ENCODE peak calls at places on chromosome 19, in five cellular contexts. One of them, this sample, is unnamed.

GRCh38 chr19:19750842-19751790 is 18.2 kb upstream of the ZNF14 start:
- DNase-seq in B cell: no peak
- DNase-seq in HTR-8/SVneo: no peak
- DNase-seq in iris pigment epithelial cell: no peak
- DNase-seq in left colon: no peak
- DNase-seq in this sample: no peak

GRCh38 chr19:22600690-22601648 is 33.2 kb upstream of the ZNF492 start:
- DNase-seq in B cell: no peak
- DNase-seq in HTR-8/SVneo: no peak
- DNase-seq in iris pigment epithelial cell: no peak
- DNase-seq in left colon: no peak
- DNase-seq in this sample: no peak

GRCh38 chr19:48569814-48570213 is 17.8 kb downstream of the SULT2B1 start:
- DNase-seq in B cell: no peak
- DNase-seq in HTR-8/SVneo: no peak
- DNase-seq in iris pigment epithelial cell: peak; percentile 55
- DNase-seq in left colon: no peak
- DNase-seq in this sample: peak; percentile 39

GRCh38 chr19:45952691-45953505 is 20.8 kb downstream of the NOVA2 start:
- DNase-seq in B cell: peak; percentile 58
- DNase-seq in HTR-8/SVneo: peak; percentile 66
- DNase-seq in iris pigment epithelial cell: peak; percentile 27
- DNase-seq in left colon: no peak
- DNase-seq in this sample: peak; percentile 58

GRCh38 chr19:54521022-54521859 is 18.6 kb downstream of the LAIR2 start:
- DNase-seq in B cell: no peak
- DNase-seq in HTR-8/SVneo: no peak
- DNase-seq in iris pigment epithelial cell: no peak
- DNase-seq in left colon: no peak
- DNase-seq in this sample: no peak

GRCh38 chr19:49442354-49442753 is 1.0 kb upstream of the SLC17A7 start:
- DNase-seq in B cell: no peak
- DNase-seq in HTR-8/SVneo: no peak
- DNase-seq in iris pigment epithelial cell: no peak
- DNase-seq in left colon: no peak
- DNase-seq in this sample: peak; percentile 11

GRCh38 chr19:48443262-48443661 is 2.5 kb upstream of the GRWD1 start:
- DNase-seq in B cell: no peak
- DNase-seq in HTR-8/SVneo: no peak
- DNase-seq in iris pigment epithelial cell: peak; percentile 26
- DNase-seq in left colon: no peak
- DNase-seq in this sample: no peak

GRCh38 chr19:36032251-36033104 is at the start of gene CLIP3:
- DNase-seq in B cell: peak; percentile 77
- DNase-seq in HTR-8/SVneo: peak; percentile 96
- DNase-seq in iris pigment epithelial cell: peak; percentile 48
- DNase-seq in left colon: peak; percentile 49
- DNase-seq in this sample: peak; percentile 83

GRCh38 chr19:1140673-1141072 is 33.4 kb downstream of the SBNO2 start:
- DNase-seq in B cell: no peak
- DNase-seq in HTR-8/SVneo: no peak
- DNase-seq in iris pigment epithelial cell: no peak
- DNase-seq in left colon: no peak
- DNase-seq in this sample: no peak

GRCh38 chr19:33035461-33035860 is 29.2 kb downstream of the RHPN2 start:
- DNase-seq in B cell: no peak
- DNase-seq in HTR-8/SVneo: no peak
- DNase-seq in iris pigment epithelial cell: no peak
- DNase-seq in left colon: no peak
- DNase-seq in this sample: no peak

GRCh38 chr19:2554856-2555255 is 78.9 kb downstream of the GADD45B start:
- DNase-seq in B cell: no peak
- DNase-seq in HTR-8/SVneo: no peak
- DNase-seq in iris pigment epithelial cell: peak; percentile 26
- DNase-seq in left colon: peak; percentile 24
- DNase-seq in this sample: peak; percentile 80

GRCh38 chr19:51339687-51340656 is 2.0 kb downstream of the VSIG10L start:
- DNase-seq in B cell: peak; percentile 96
- DNase-seq in HTR-8/SVneo: peak; percentile 91
- DNase-seq in iris pigment epithelial cell: peak; percentile 98
- DNase-seq in left colon: peak; percentile 100
- DNase-seq in this sample: peak; percentile 98

GRCh38 chr19:46350029-46350757 is 3.3 kb downstream of the PPP5C start:
- DNase-seq in B cell: no peak
- DNase-seq in HTR-8/SVneo: no peak
- DNase-seq in iris pigment epithelial cell: no peak
- DNase-seq in left colon: peak; percentile 55
- DNase-seq in this sample: no peak

GRCh38 chr19:19278315-19278714 is 5.2 kb upstream of the TM6SF2 start:
- DNase-seq in B cell: no peak
- DNase-seq in HTR-8/SVneo: no peak
- DNase-seq in iris pigment epithelial cell: no peak
- DNase-seq in left colon: no peak
- DNase-seq in this sample: no peak

GRCh38 chr19:4967738-4968461 is 1.0 kb upstream of the KDM4B start:
- DNase-seq in B cell: no peak
- DNase-seq in HTR-8/SVneo: no peak
- DNase-seq in iris pigment epithelial cell: peak; percentile 84
- DNase-seq in left colon: no peak
- DNase-seq in this sample: no peak

GRCh38 chr19:49462492-49462891 is 9.5 kb downstream of the ALDH16A1 start:
- DNase-seq in B cell: no peak
- DNase-seq in HTR-8/SVneo: no peak
- DNase-seq in iris pigment epithelial cell: no peak
- DNase-seq in left colon: no peak
- DNase-seq in this sample: no peak

GRCh38 chr19:36420961-36421748 is 2.7 kb upstream of the ZFP82 start:
- DNase-seq in B cell: peak; percentile 38
- DNase-seq in HTR-8/SVneo: no peak
- DNase-seq in iris pigment epithelial cell: peak; percentile 73
- DNase-seq in left colon: no peak
- DNase-seq in this sample: peak; percentile 31

GRCh38 chr19:815775-816499 is 5.8 kb downstream of the PLPPR3 start:
- DNase-seq in B cell: no peak
- DNase-seq in HTR-8/SVneo: no peak
- DNase-seq in iris pigment epithelial cell: no peak
- DNase-seq in left colon: no peak
- DNase-seq in this sample: no peak

GRCh38 chr19:44570984-44571684 is 41.7 kb upstream of the CEACAM20 start:
- DNase-seq in B cell: peak; percentile 41
- DNase-seq in HTR-8/SVneo: peak; percentile 69
- DNase-seq in iris pigment epithelial cell: peak; percentile 81
- DNase-seq in left colon: no peak
- DNase-seq in this sample: peak; percentile 80

GRCh38 chr19:32206065-32206464 is 139.3 kb upstream of the ZNF507 start:
- DNase-seq in B cell: no peak
- DNase-seq in HTR-8/SVneo: no peak
- DNase-seq in iris pigment epithelial cell: no peak
- DNase-seq in left colon: no peak
- DNase-seq in this sample: no peak

GRCh38 chr19:41431426-41432386 is 4.5 kb upstream of the B3GNT8 start:
- DNase-seq in B cell: no peak
- DNase-seq in HTR-8/SVneo: no peak
- DNase-seq in iris pigment epithelial cell: peak; percentile 47
- DNase-seq in left colon: no peak
- DNase-seq in this sample: peak; percentile 43

GRCh38 chr19:2116507-2116906 is 19.8 kb downstream of the IZUMO4 start:
- DNase-seq in B cell: no peak
- DNase-seq in HTR-8/SVneo: no peak
- DNase-seq in iris pigment epithelial cell: no peak
- DNase-seq in left colon: no peak
- DNase-seq in this sample: no peak

GRCh38 chr19:46639356-46640061 is 3.5 kb upstream of the GNG8 start:
- DNase-seq in B cell: peak; percentile 61
- DNase-seq in HTR-8/SVneo: peak; percentile 55
- DNase-seq in iris pigment epithelial cell: peak; percentile 54
- DNase-seq in left colon: peak; percentile 73
- DNase-seq in this sample: peak; percentile 86

GRCh38 chr19:11227201-11227886 is 12.1 kb upstream of the ANGPTL8 start:
- DNase-seq in B cell: no peak
- DNase-seq in HTR-8/SVneo: no peak
- DNase-seq in iris pigment epithelial cell: no peak
- DNase-seq in left colon: no peak
- DNase-seq in this sample: no peak

GRCh38 chr19:45526143-45526542 is 18.9 kb downstream of the VASP start:
- DNase-seq in B cell: no peak
- DNase-seq in HTR-8/SVneo: peak; percentile 74
- DNase-seq in iris pigment epithelial cell: peak; percentile 51
- DNase-seq in left colon: peak; percentile 79
- DNase-seq in this sample: peak; percentile 85

GRCh38 chr19:38877781-38878574 is at the start of gene RINL:
- DNase-seq in B cell: peak; percentile 87
- DNase-seq in HTR-8/SVneo: no peak
- DNase-seq in iris pigment epithelial cell: no peak
- DNase-seq in left colon: peak; percentile 75
- DNase-seq in this sample: no peak

GRCh38 chr19:28264556-28264955 is 948.4 kb downstream of the UQCRFS1 start:
- DNase-seq in B cell: no peak
- DNase-seq in HTR-8/SVneo: no peak
- DNase-seq in iris pigment epithelial cell: no peak
- DNase-seq in left colon: no peak
- DNase-seq in this sample: no peak

GRCh38 chr19:3969435-3970312 is 1.2 kb downstream of the DAPK3 start:
- DNase-seq in B cell: no peak
- DNase-seq in HTR-8/SVneo: no peak
- DNase-seq in iris pigment epithelial cell: peak; percentile 84
- DNase-seq in left colon: no peak
- DNase-seq in this sample: peak; percentile 93

GRCh38 chr19:2982983-2983350 is 5.6 kb downstream of the TLE6 start:
- DNase-seq in B cell: no peak
- DNase-seq in HTR-8/SVneo: no peak
- DNase-seq in iris pigment epithelial cell: peak; percentile 72
- DNase-seq in left colon: peak; percentile 79
- DNase-seq in this sample: peak; percentile 84

This sample was measured in EH.